ENCODE peak calls at places on chromosomes 6 and 20, in nine cellular contexts. U is activated T-cell treated with anti-CD3 and anti-CD28 coated beads for 1 hour; D is activated gamma-delta T cell; T is AG10803; Q is fibroblast of mammary gland; J is EL; E is pulmonary artery endothelial cell; L is NCI-H1930; R is CD8-positive, alpha-beta T cell. N is an unnamed sample.

GRCh38 chr6:139547082-139547776 is 172.8 kb upstream of the CITED2 start:
- DNase-seq in U (no peak), D (no peak), T (no peak), Q (peak), J (peak), E (no peak), L (no peak), R (no peak), N (no peak)

GRCh38 chr20:10271470-10272219 is 53.0 kb downstream of the SNAP25 start:
- DNase-seq in U (no peak), D (no peak), T (peak), Q (no peak), J (no peak), E (no peak), L (no peak), R (no peak), N (no peak)

GRCh38 chr6:8080338-8081151 is 16.4 kb upstream of the BLOC1S5 start:
- DNase-seq in U (no peak), D (no peak), T (peak), Q (peak), J (peak), E (no peak), L (no peak), R (no peak), N (no peak)

GRCh38 chr6:154427425-154427824 is 70.8 kb upstream of the IPCEF1 start:
- DNase-seq in U (no peak), D (no peak), T (no peak), Q (no peak), J (no peak), E (no peak), L (no peak), R (no peak), N (no peak)

GRCh38 chr6:683742-684440 is 9.0 kb downstream of the EXOC2 start:
- DNase-seq in U (no peak), D (no peak), T (peak), Q (peak), J (peak), E (no peak), L (no peak), R (no peak), N (no peak)

GRCh38 chr6:70758883-70759282 is 91.2 kb downstream of the SMAP1 start:
- DNase-seq in U (no peak), D (no peak), T (no peak), Q (no peak), J (no peak), E (no peak), L (no peak), R (no peak), N (no peak)

GRCh38 chr20:51525241-51526104 is 17.0 kb downstream of the NFATC2 start:
- DNase-seq in U (no peak), D (peak), T (no peak), Q (no peak), J (no peak), E (no peak), L (no peak), R (peak), N (peak)

GRCh38 chr20:25669826-25670422 is 26.7 kb downstream of the ZNF337 start:
- DNase-seq in U (no peak), D (no peak), T (peak), Q (peak), J (peak), E (no peak), L (no peak), R (no peak), N (no peak)

GRCh38 chr6:75178757-75179156 is 27.1 kb downstream of the COL12A1 start:
- DNase-seq in U (no peak), D (no peak), T (no peak), Q (no peak), J (no peak), E (no peak), L (no peak), R (no peak), N (no peak)

GRCh38 chr6:87944541-87944954 is 103.1 kb upstream of the SPACA1 start:
- DNase-seq in U (no peak), D (no peak), T (peak), Q (peak), J (peak), E (no peak), L (no peak), R (no peak), N (no peak)

GRCh38 chr6:123803456-123803861 is 206 bp upstream of the NKAIN2 start:
- DNase-seq in U (no peak), D (no peak), T (no peak), Q (no peak), J (no peak), E (no peak), L (no peak), R (no peak), N (no peak)

N was measured in CD4-positive, alpha-beta T cell.